ENCODE peak calls at places on chromosome 3, in four cellular contexts. One of them, this sample, is unnamed.

GRCh38 chr3:169992156-169992555 is 25.5 kb downstream of the SEC62 start:
- DNase-seq in RWPE1: no peak
- DNase-seq in aorta: no peak
- DNase-seq in activated naive CD8-positive, alpha-beta T cell treated with anti-CD3 and anti-CD28 coated beads, Interleukin-2, amount 50 U/mL, for 24 hours: no peak
- DNase-seq in this sample: no peak

GRCh38 chr3:48899298-48899697 is 616 bp upstream of the SLC25A20 start:
- DNase-seq in RWPE1: no peak
- DNase-seq in aorta: no peak
- DNase-seq in activated naive CD8-positive, alpha-beta T cell treated with anti-CD3 and anti-CD28 coated beads, Interleukin-2, amount 50 U/mL, for 24 hours: peak; percentile 18
- DNase-seq in this sample: no peak

GRCh38 chr3:30747771-30748281 is 141.4 kb downstream of the TGFBR2 start:
- DNase-seq in RWPE1: peak; percentile 37
- DNase-seq in aorta: no peak
- DNase-seq in activated naive CD8-positive, alpha-beta T cell treated with anti-CD3 and anti-CD28 coated beads, Interleukin-2, amount 50 U/mL, for 24 hours: no peak
- DNase-seq in this sample: peak; percentile 9

GRCh38 chr3:130894130-130894872 is 417 bp downstream of the ATP2C1 start:
- DNase-seq in RWPE1: peak; percentile 29
- DNase-seq in aorta: peak; percentile 59
- DNase-seq in activated naive CD8-positive, alpha-beta T cell treated with anti-CD3 and anti-CD28 coated beads, Interleukin-2, amount 50 U/mL, for 24 hours: peak; percentile 50
- DNase-seq in this sample: no peak

GRCh38 chr3:53806182-53807116 is 39.8 kb downstream of the CHDH start:
- DNase-seq in RWPE1: no peak
- DNase-seq in aorta: no peak
- DNase-seq in activated naive CD8-positive, alpha-beta T cell treated with anti-CD3 and anti-CD28 coated beads, Interleukin-2, amount 50 U/mL, for 24 hours: no peak
- DNase-seq in this sample: peak; percentile 71

GRCh38 chr3:187875868-187876267 is 130.6 kb upstream of the BCL6 start:
- DNase-seq in RWPE1: no peak
- DNase-seq in aorta: no peak
- DNase-seq in activated naive CD8-positive, alpha-beta T cell treated with anti-CD3 and anti-CD28 coated beads, Interleukin-2, amount 50 U/mL, for 24 hours: no peak
- DNase-seq in this sample: no peak

GRCh38 chr3:136078421-136079364 is 113.2 kb downstream of the PPP2R3A start:
- DNase-seq in RWPE1: peak; percentile 30
- DNase-seq in aorta: no peak
- DNase-seq in activated naive CD8-positive, alpha-beta T cell treated with anti-CD3 and anti-CD28 coated beads, Interleukin-2, amount 50 U/mL, for 24 hours: no peak
- DNase-seq in this sample: no peak

GRCh38 chr3:50405249-50405648 is 45.9 kb upstream of the TMEM115 start:
- DNase-seq in RWPE1: peak; percentile 12
- DNase-seq in aorta: no peak
- DNase-seq in activated naive CD8-positive, alpha-beta T cell treated with anti-CD3 and anti-CD28 coated beads, Interleukin-2, amount 50 U/mL, for 24 hours: peak; percentile 20
- DNase-seq in this sample: no peak

GRCh38 chr3:183537295-183537730 is 18.2 kb downstream of the KLHL6 start:
- DNase-seq in RWPE1: no peak
- DNase-seq in aorta: peak; percentile 78
- DNase-seq in activated naive CD8-positive, alpha-beta T cell treated with anti-CD3 and anti-CD28 coated beads, Interleukin-2, amount 50 U/mL, for 24 hours: no peak
- DNase-seq in this sample: peak; percentile 61

GRCh38 chr3:149739396-149739795 is 12.9 kb downstream of the COMMD2 start:
- DNase-seq in RWPE1: no peak
- DNase-seq in aorta: no peak
- DNase-seq in activated naive CD8-positive, alpha-beta T cell treated with anti-CD3 and anti-CD28 coated beads, Interleukin-2, amount 50 U/mL, for 24 hours: no peak
- DNase-seq in this sample: no peak

GRCh38 chr3:126939347-126939735 is 43.6 kb upstream of the PLXNA1 start:
- DNase-seq in RWPE1: no peak
- DNase-seq in aorta: peak; percentile 24
- DNase-seq in activated naive CD8-positive, alpha-beta T cell treated with anti-CD3 and anti-CD28 coated beads, Interleukin-2, amount 50 U/mL, for 24 hours: no peak
- DNase-seq in this sample: no peak

This sample was measured in kidney epithelial cell.